ENCODE peak calls at places on chromosomes 16 and 17, in six cellular contexts. One of them, this sample, is unnamed.

GRCh38 chr17:4420692-4421131 is 13.0 kb upstream of the SPNS3 start:
- DNase-seq in nephron progenitor cell: peak; percentile 62
- DNase-seq in left ventricle myocardium inferior: no peak
- DNase-seq in CD4-positive, alpha-beta T cell: peak; percentile 37
- DNase-seq in GM23338: peak; percentile 90
- DNase-seq in cardiac muscle cell: peak; percentile 83
- DNase-seq in this sample: peak; percentile 58

GRCh38 chr16:29961479-29962343 is at the start of gene TMEM219:
- DNase-seq in nephron progenitor cell: peak; percentile 93
- DNase-seq in left ventricle myocardium inferior: peak; percentile 92
- DNase-seq in CD4-positive, alpha-beta T cell: peak; percentile 92
- DNase-seq in GM23338: peak; percentile 89
- DNase-seq in cardiac muscle cell: peak; percentile 93
- DNase-seq in this sample: peak; percentile 87

GRCh38 chr17:45129940-45130639 is 2.2 kb downstream of the PLCD3 start:
- DNase-seq in nephron progenitor cell: no peak
- DNase-seq in left ventricle myocardium inferior: no peak
- DNase-seq in CD4-positive, alpha-beta T cell: no peak
- DNase-seq in GM23338: no peak
- DNase-seq in cardiac muscle cell: peak; percentile 30
- DNase-seq in this sample: no peak

GRCh38 chr17:59547131-59547915 is 18.1 kb upstream of the DHX40 start:
- DNase-seq in nephron progenitor cell: no peak
- DNase-seq in left ventricle myocardium inferior: no peak
- DNase-seq in CD4-positive, alpha-beta T cell: no peak
- DNase-seq in GM23338: peak; percentile 22
- DNase-seq in cardiac muscle cell: no peak
- DNase-seq in this sample: no peak

GRCh38 chr17:81306491-81306890 is 11.4 kb upstream of the SLC38A10 start:
- DNase-seq in nephron progenitor cell: no peak
- DNase-seq in left ventricle myocardium inferior: no peak
- DNase-seq in CD4-positive, alpha-beta T cell: no peak
- DNase-seq in GM23338: no peak
- DNase-seq in cardiac muscle cell: no peak
- DNase-seq in this sample: no peak

GRCh38 chr17:42536372-42537155 is 523 bp downstream of the NAGLU start:
- DNase-seq in nephron progenitor cell: peak; percentile 77
- DNase-seq in left ventricle myocardium inferior: peak; percentile 88
- DNase-seq in CD4-positive, alpha-beta T cell: peak; percentile 53
- DNase-seq in GM23338: peak; percentile 90
- DNase-seq in cardiac muscle cell: peak; percentile 87
- DNase-seq in this sample: peak; percentile 48

GRCh38 chr17:4605826-4606225 is 21.5 kb downstream of the SMTNL2 start:
- DNase-seq in nephron progenitor cell: no peak
- DNase-seq in left ventricle myocardium inferior: peak; percentile 66
- DNase-seq in CD4-positive, alpha-beta T cell: no peak
- DNase-seq in GM23338: no peak
- DNase-seq in cardiac muscle cell: no peak
- DNase-seq in this sample: no peak

GRCh38 chr17:79362996-79363305 is 247.9 kb downstream of the RBFOX3 start:
- DNase-seq in nephron progenitor cell: no peak
- DNase-seq in left ventricle myocardium inferior: no peak
- DNase-seq in CD4-positive, alpha-beta T cell: no peak
- DNase-seq in GM23338: no peak
- DNase-seq in cardiac muscle cell: no peak
- DNase-seq in this sample: no peak

GRCh38 chr16:69443809-69444611 is 19.6 kb downstream of the CYB5B start:
- DNase-seq in nephron progenitor cell: no peak
- DNase-seq in left ventricle myocardium inferior: peak; percentile 24
- DNase-seq in CD4-positive, alpha-beta T cell: peak; percentile 25
- DNase-seq in GM23338: no peak
- DNase-seq in cardiac muscle cell: no peak
- DNase-seq in this sample: no peak

GRCh38 chr16:69435977-69436729 is 11.7 kb downstream of the CYB5B start:
- DNase-seq in nephron progenitor cell: no peak
- DNase-seq in left ventricle myocardium inferior: no peak
- DNase-seq in CD4-positive, alpha-beta T cell: no peak
- DNase-seq in GM23338: peak; percentile 9
- DNase-seq in cardiac muscle cell: peak; percentile 14
- DNase-seq in this sample: no peak

GRCh38 chr16:69440236-69440635 is 15.8 kb downstream of the CYB5B start:
- DNase-seq in nephron progenitor cell: no peak
- DNase-seq in left ventricle myocardium inferior: no peak
- DNase-seq in CD4-positive, alpha-beta T cell: no peak
- DNase-seq in GM23338: no peak
- DNase-seq in cardiac muscle cell: no peak
- DNase-seq in this sample: no peak

GRCh38 chr16:69434066-69434465 is 9.6 kb downstream of the CYB5B start:
- DNase-seq in nephron progenitor cell: no peak
- DNase-seq in left ventricle myocardium inferior: no peak
- DNase-seq in CD4-positive, alpha-beta T cell: no peak
- DNase-seq in GM23338: no peak
- DNase-seq in cardiac muscle cell: no peak
- DNase-seq in this sample: no peak

GRCh38 chr16:69438465-69438864 is 14.0 kb downstream of the CYB5B start:
- DNase-seq in nephron progenitor cell: no peak
- DNase-seq in left ventricle myocardium inferior: no peak
- DNase-seq in CD4-positive, alpha-beta T cell: no peak
- DNase-seq in GM23338: no peak
- DNase-seq in cardiac muscle cell: no peak
- DNase-seq in this sample: no peak
- TF ChIP-seq CTCF in nephron progenitor cell: no peak
- TF ChIP-seq CTCF in left ventricle myocardium inferior: no peak
- TF ChIP-seq CTCF in CD4-positive, alpha-beta T cell: no peak
- TF ChIP-seq CTCF in GM23338: no peak
- TF ChIP-seq CTCF in cardiac muscle cell: no peak
- TF ChIP-seq CTCF in this sample: no peak

GRCh38 chr16:73219176-73219575 is 171.2 kb upstream of the ZFHX3 start:
- DNase-seq in nephron progenitor cell: no peak
- DNase-seq in left ventricle myocardium inferior: no peak
- DNase-seq in CD4-positive, alpha-beta T cell: no peak
- DNase-seq in GM23338: no peak
- DNase-seq in cardiac muscle cell: no peak
- DNase-seq in this sample: no peak
- TF ChIP-seq CTCF in nephron progenitor cell: no peak
- TF ChIP-seq CTCF in left ventricle myocardium inferior: no peak
- TF ChIP-seq CTCF in CD4-positive, alpha-beta T cell: no peak
- TF ChIP-seq CTCF in GM23338: peak; percentile 31
- TF ChIP-seq CTCF in cardiac muscle cell: no peak
- TF ChIP-seq CTCF in this sample: peak; percentile 38

GRCh38 chr16:27272076-27272475 is 3.5 kb upstream of the NSMCE1 start:
- DNase-seq in nephron progenitor cell: no peak
- DNase-seq in left ventricle myocardium inferior: no peak
- DNase-seq in CD4-positive, alpha-beta T cell: no peak
- DNase-seq in GM23338: no peak
- DNase-seq in cardiac muscle cell: no peak
- DNase-seq in this sample: no peak

GRCh38 chr16:27275394-27275793 is 6.8 kb upstream of the NSMCE1 start:
- DNase-seq in nephron progenitor cell: no peak
- DNase-seq in left ventricle myocardium inferior: no peak
- DNase-seq in CD4-positive, alpha-beta T cell: no peak
- DNase-seq in GM23338: no peak
- DNase-seq in cardiac muscle cell: no peak
- DNase-seq in this sample: no peak

GRCh38 chr16:27273330-27273669 is 4.7 kb upstream of the NSMCE1 start:
- DNase-seq in nephron progenitor cell: no peak
- DNase-seq in left ventricle myocardium inferior: no peak
- DNase-seq in CD4-positive, alpha-beta T cell: no peak
- DNase-seq in GM23338: no peak
- DNase-seq in cardiac muscle cell: no peak
- DNase-seq in this sample: no peak

GRCh38 chr16:27270389-27270788 is 1.8 kb upstream of the NSMCE1 start:
- DNase-seq in nephron progenitor cell: no peak
- DNase-seq in left ventricle myocardium inferior: no peak
- DNase-seq in CD4-positive, alpha-beta T cell: no peak
- DNase-seq in GM23338: no peak
- DNase-seq in cardiac muscle cell: no peak
- DNase-seq in this sample: no peak

DNA sequence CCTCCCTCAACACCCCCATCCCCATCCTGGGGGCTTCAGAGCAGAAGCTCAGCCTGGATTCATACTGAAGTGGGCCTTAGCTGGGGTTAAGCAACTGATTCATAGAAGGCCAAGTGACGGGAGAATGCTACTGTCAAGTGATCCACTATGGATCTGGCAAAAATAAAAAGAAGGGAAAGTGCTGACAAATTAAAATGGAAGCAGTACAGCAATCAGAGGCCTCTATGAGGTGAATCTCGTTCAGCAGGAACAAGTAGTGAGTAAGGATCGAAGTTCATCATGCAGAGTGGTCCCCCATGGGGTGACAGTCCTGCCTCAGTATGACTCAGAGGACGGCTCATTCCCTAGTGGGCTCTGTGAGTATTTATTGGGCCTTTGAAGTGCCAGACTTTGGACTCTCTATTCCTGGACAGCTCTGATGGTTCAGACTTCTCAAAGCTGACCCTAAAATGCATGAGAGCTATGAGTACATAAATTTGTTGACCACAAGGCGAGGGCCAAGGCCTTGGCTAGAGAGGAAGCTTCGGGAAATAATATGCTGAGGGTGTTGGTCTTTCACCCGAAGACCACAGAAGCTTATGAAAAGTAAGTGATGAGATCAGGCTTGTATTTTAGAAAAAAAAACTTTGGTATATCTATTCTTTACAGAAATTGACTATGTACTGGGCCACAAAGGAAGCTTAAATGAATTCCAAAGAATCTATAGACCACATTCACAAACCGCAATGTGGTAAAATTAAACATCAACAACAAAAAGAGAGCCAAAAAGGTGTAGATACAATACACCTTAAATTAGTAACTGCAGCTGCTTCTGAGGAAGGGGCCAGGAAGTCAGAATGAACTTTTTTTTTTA is 5.3 kb upstream of the NSMCE1 start:
- DNase-seq in nephron progenitor cell: no peak
- DNase-seq in left ventricle myocardium inferior: no peak
- DNase-seq in CD4-positive, alpha-beta T cell: no peak
- DNase-seq in GM23338: no peak
- DNase-seq in cardiac muscle cell: no peak
- DNase-seq in this sample: no peak
- TF ChIP-seq CTCF in nephron progenitor cell: no peak
- TF ChIP-seq CTCF in left ventricle myocardium inferior: no peak
- TF ChIP-seq CTCF in CD4-positive, alpha-beta T cell: no peak
- TF ChIP-seq CTCF in GM23338: no peak
- TF ChIP-seq CTCF in cardiac muscle cell: no peak
- TF ChIP-seq CTCF in this sample: no peak

DNA sequence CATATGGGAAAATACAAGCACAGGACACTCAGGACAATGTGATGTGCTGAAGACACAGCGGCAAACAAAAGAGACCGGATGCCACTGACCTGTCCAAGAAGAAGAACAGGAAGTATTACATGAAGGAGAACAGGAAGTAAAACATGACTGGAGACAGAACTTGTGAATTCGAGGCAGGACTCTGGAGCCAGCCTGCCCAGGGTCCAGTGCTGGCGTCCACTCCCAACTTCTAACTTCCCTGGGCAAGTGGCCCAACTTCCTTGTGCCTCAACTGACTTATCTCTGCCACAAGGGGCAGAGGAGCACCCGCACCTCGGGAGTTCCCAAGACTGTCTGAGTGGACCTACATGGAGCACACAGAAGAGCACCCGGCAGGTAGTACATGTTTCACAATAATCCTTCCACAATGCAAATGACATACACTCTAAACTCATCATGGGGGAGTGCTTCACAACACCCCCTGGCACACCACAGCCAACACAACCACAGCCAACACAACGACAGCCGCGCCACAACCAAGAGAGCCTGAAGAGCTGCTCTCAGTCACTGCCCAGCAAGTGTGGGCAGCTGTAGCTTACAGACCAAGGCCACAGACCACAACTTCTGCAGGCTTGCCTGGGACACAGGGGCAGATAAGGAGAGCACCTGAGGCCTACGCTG is 36.6 kb downstream of the ANKRD11 start:
- DNase-seq in nephron progenitor cell: no peak
- DNase-seq in left ventricle myocardium inferior: peak; percentile 35
- DNase-seq in CD4-positive, alpha-beta T cell: no peak
- DNase-seq in GM23338: no peak
- DNase-seq in cardiac muscle cell: no peak
- DNase-seq in this sample: no peak
- TF ChIP-seq CTCF in nephron progenitor cell: peak; percentile 9
- TF ChIP-seq CTCF in left ventricle myocardium inferior: peak; percentile 49
- TF ChIP-seq CTCF in CD4-positive, alpha-beta T cell: no peak
- TF ChIP-seq CTCF in GM23338: peak; percentile 38
- TF ChIP-seq CTCF in cardiac muscle cell: peak; percentile 43
- TF ChIP-seq CTCF in this sample: peak; percentile 45

DNA sequence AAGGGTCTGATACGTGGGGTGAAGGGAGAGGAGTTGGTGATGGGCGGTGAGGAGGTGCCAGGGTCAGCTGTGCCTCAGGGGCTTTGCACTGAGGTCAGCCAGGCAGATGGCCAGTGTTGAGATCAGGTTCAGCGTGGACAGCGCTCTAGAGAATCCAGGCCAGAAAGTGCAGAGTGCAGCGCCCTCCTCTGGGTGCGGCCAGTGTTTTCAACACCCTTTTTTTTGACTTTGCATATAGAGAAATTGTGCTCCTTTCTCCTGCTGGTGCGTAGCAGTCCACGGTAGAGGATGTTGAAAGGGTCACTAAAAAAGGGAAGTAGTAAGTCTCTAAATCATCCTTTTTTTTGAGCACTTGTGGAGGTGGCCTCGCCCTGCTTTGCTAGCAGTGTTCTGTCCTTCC is 53.9 kb downstream of the BANP start:
- DNase-seq in nephron progenitor cell: peak; percentile 38
- DNase-seq in left ventricle myocardium inferior: no peak
- DNase-seq in CD4-positive, alpha-beta T cell: no peak
- DNase-seq in GM23338: peak; percentile 76
- DNase-seq in cardiac muscle cell: peak; percentile 27
- DNase-seq in this sample: no peak
- TF ChIP-seq CTCF in nephron progenitor cell: peak; percentile 21
- TF ChIP-seq CTCF in left ventricle myocardium inferior: no peak
- TF ChIP-seq CTCF in CD4-positive, alpha-beta T cell: no peak
- TF ChIP-seq CTCF in GM23338: peak; percentile 81
- TF ChIP-seq CTCF in cardiac muscle cell: no peak
- TF ChIP-seq CTCF in this sample: peak; percentile 45

This sample was measured in neural crest cell.